ENCODE peak calls at places on chromosome 16, in five cellular contexts. C is PC-9; L is esophagus muscularis mucosa; P is CD4-positive, alpha-beta T cell; X is mesenchymal stem cell. Z is an unnamed sample.

GRCh38 chr16:80500116-80500859 is 40.5 kb upstream of the DYNLRB2 start:
- DNase-seq in C (no peak), X (no peak), L (no peak), P (no peak), Z (no peak)

GRCh38 chr16:29107299-29107698 is 122.4 kb downstream of the LAT start:
- DNase-seq in L (no peak), X (no peak), P (no peak), C (no peak), Z (no peak)

GRCh38 chr16:25750489-25750888 is 58.7 kb downstream of the HS3ST4 start:
- DNase-seq in L (no peak), C (no peak), P (no peak), X (no peak), Z (no peak)

GRCh38 chr16:87062569-87063442 is 254.4 kb downstream of the C16orf95 start:
- DNase-seq in L (no peak), C (no peak), P (peak; percentile 6), X (peak; percentile 64), Z (peak; percentile 5)

GRCh38 chr16:12728471-12728870 is 75.2 kb downstream of the CPPED1 start:
- DNase-seq in X (no peak), C (no peak), L (no peak), P (no peak), Z (no peak)

GRCh38 chr16:57661510-57661909 is 6.6 kb upstream of the ADGRG3 start:
- DNase-seq in C (no peak), P (no peak), X (no peak), L (no peak), Z (no peak)

GRCh38 chr16:51621610-51622009 is 470.5 kb upstream of the SALL1 start:
- DNase-seq in C (no peak), L (no peak), X (peak; percentile 27), P (no peak), Z (no peak)

GRCh38 chr16:4613636-4614570 is 785 bp downstream of the UBALD1 start:
- DNase-seq in P (no peak), X (peak; percentile 48), L (no peak), C (no peak), Z (no peak)

GRCh38 chr16:56608876-56609462 is 585 bp downstream of the MT2A start:
- DNase-seq in C (no peak), L (no peak), X (peak; percentile 38), P (no peak), Z (no peak)

GRCh38 chr16:86363057-86363490 is 147.3 kb upstream of the FOXF1 start:
- DNase-seq in L (no peak), P (no peak), X (peak; percentile 98), C (no peak), Z (no peak)

GRCh38 chr16:22232277-22233049 is 26.4 kb downstream of the EEF2K start:
- DNase-seq in C (peak; percentile 94), P (no peak), X (peak; percentile 26), L (no peak), Z (peak; percentile 74)

GRCh38 chr16:80433617-80434016 is 107.2 kb upstream of the DYNLRB2 start:
- DNase-seq in C (peak; percentile 37), P (no peak), X (no peak), L (no peak), Z (peak; percentile 81)

GRCh38 chr16:88274847-88275246 is 107.9 kb upstream of the ZNF469 start:
- DNase-seq in P (no peak), X (no peak), C (no peak), L (no peak), Z (no peak)
- H3K27ac ChIP-seq in P (no peak overlapping the region), X (no peak overlapping the region), C (no peak overlapping the region), L (no peak overlapping the region), Z (no peak overlapping the region)

DNA sequence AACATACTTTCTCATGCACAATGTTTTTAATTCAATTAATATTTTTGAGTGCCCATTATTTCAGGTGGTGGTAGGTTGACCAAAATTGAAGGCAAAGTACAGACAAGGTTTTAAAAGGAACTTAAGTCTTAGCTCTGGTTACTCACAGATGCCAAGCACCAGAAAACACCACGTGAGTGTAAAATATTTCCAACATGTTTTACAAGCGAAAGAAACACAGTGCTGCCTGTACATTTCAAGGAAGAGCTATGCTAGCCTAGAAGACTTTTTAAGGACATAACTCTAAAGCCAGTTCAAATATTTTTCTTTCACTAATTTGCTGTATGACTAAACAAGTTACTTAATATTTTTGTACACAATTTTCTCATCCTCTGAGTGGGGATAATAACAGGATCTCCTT is 736.4 kb upstream of the GOT2 start:
- DNase-seq in P (no peak), C (no peak), L (no peak), X (no peak), Z (no peak)
- H3K27ac ChIP-seq in P (no peak overlapping the region), C (no peak overlapping the region), L (no peak overlapping the region), X (no peak overlapping the region), Z (no peak overlapping the region)

GRCh38 chr16:24550295-24550694 is 10.9 kb downstream of the RBBP6 start:
- DNase-seq in L (no peak), P (no peak), C (no peak), X (no peak), Z (no peak)

GRCh38 chr16:24553983-24554382 is 14.6 kb downstream of the RBBP6 start:
- DNase-seq in L (no peak), X (peak; percentile 37), C (no peak), P (no peak), Z (no peak)

GRCh38 chr16:24555346-24555872 is 16.0 kb downstream of the RBBP6 start:
- DNase-seq in C (no peak), L (no peak), P (no peak), X (no peak), Z (no peak)

GRCh38 chr16:24552705-24553104 is 13.3 kb downstream of the RBBP6 start:
- DNase-seq in L (no peak), X (no peak), P (no peak), C (no peak), Z (no peak)
- H3K27ac ChIP-seq in L (no peak overlapping the region), X (no peak overlapping the region), P (no peak overlapping the region), C (no peak overlapping the region), Z (no peak overlapping the region)

GRCh38 chr16:89123001-89123830 is 29.6 kb downstream of the ACSF3 start:
- DNase-seq in L (no peak), C (no peak), X (no peak), P (no peak), Z (peak; percentile 27)
- H3K27ac ChIP-seq in L (no peak overlapping the region), C (no peak overlapping the region), X (no peak overlapping the region), P (peak overlapping the region; percentile 44), Z (no peak overlapping the region)

GRCh38 chr16:74302341-74302740 is 5.7 kb downstream of the PSMD7 start:
- DNase-seq in L (no peak), C (no peak), P (no peak), X (no peak), Z (no peak)

GRCh38 chr16:74296120-74296464 is 522 bp upstream of the PSMD7 start:
- DNase-seq in X (no peak), C (no peak), P (peak; percentile 1), L (no peak), Z (no peak)

GRCh38 chr16:74297296-74297665 is 667 bp downstream of the PSMD7 start:
- DNase-seq in C (no peak), X (peak; percentile 55), P (peak; percentile 1), L (no peak), Z (no peak)

GRCh38 chr16:74296465-74297295 is at the start of gene PSMD7:
- DNase-seq in X (peak; percentile 94), P (peak; percentile 81), L (peak; percentile 97), C (peak; percentile 82), Z (peak; percentile 75)

DNA sequence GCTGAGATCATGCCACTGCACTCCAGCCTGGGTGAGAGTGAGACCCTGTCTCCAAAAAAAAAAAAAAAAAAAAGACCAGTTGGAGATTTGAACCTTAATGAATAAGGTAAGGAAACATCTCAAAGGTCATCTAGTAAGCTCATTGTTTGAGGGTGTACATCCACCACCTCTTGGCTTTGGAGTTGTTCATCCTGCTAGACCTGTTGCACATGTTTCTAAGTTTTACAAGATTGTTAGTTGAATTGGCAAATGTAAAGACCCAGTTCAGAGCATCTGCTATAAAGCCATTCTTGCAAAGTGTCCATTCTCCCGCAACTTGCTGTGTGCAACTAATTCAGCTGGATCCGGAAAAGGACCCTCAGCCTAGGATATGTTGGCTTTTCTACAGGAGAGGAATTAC is 1.5 kb downstream of the PSMD7 start:
- DNase-seq in C (peak; percentile 85), P (no peak), L (no peak), X (no peak), Z (no peak)
- H3K27ac ChIP-seq in C (peak overlapping the region; percentile 87), P (peak overlapping the region; percentile 25), L (no peak overlapping the region), X (no peak overlapping the region), Z (no peak overlapping the region)

GRCh38 chr16:89582614-89583196 is 7.1 kb downstream of the CPNE7 start:
- DNase-seq in L (no peak), C (no peak), X (no peak), P (no peak), Z (no peak)
- H3K27ac ChIP-seq in L (no peak overlapping the region), C (peak overlapping the region; percentile 61), X (peak overlapping the region; percentile 65), P (no peak overlapping the region), Z (no peak overlapping the region)

GRCh38 chr16:31501226-31501965 is 6.8 kb downstream of the RUSF1 start:
- DNase-seq in P (no peak), C (no peak), L (no peak), X (no peak), Z (no peak)

GRCh38 chr16:31504159-31504558 is 4.0 kb downstream of the RUSF1 start:
- DNase-seq in C (no peak), L (no peak), P (no peak), X (no peak), Z (no peak)

GRCh38 chr16:31505483-31505882 is 2.7 kb downstream of the RUSF1 start:
- DNase-seq in X (no peak), L (no peak), P (no peak), C (no peak), Z (no peak)

GRCh38 chr16:31501966-31502348 is 6.2 kb downstream of the RUSF1 start:
- DNase-seq in C (no peak), L (no peak), X (no peak), P (no peak), Z (no peak)

DNA sequence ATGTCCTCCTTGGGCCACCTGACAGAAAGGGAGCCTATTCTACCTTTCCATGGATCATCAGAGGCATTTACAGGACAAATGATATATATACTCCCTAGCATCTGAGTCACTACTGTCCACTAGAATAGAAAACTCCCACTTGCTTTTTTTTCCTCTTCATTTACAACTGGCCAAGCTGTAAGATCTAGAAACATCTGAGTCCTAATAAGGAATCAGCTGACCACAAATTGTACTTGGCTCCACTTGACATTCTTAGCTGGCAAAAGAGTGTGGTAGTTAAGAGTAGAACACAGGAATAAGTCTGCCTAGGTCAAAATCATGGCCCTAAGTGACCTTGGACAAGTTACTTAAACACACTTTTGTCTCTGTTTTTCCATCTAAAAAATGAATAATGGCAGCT is 5.2 kb downstream of the RUSF1 start:
- DNase-seq in C (no peak), P (no peak), X (peak; percentile 56), L (no peak), Z (no peak)
- H3K27ac ChIP-seq in C (no peak overlapping the region), P (no peak overlapping the region), X (no peak overlapping the region), L (no peak overlapping the region), Z (no peak overlapping the region)

GRCh38 chr16:67562918-67563707 is 787 bp downstream of the CTCF start:
- DNase-seq in L (no peak), C (no peak), X (peak; percentile 73), P (peak; percentile 52), Z (peak; percentile 41)

GRCh38 chr16:67562526-67562917 is at the start of gene CTCF:
- DNase-seq in L (no peak), X (peak; percentile 87), C (no peak), P (peak; percentile 81), Z (no peak)

GRCh38 chr16:67561824-67562525 is 351 bp upstream of the CTCF start:
- DNase-seq in L (peak; percentile 98), X (peak; percentile 97), P (peak; percentile 95), C (peak; percentile 87), Z (peak; percentile 89)

GRCh38 chr16:67563708-67564468 is 1.6 kb downstream of the CTCF start:
- DNase-seq in P (no peak), C (peak; percentile 67), L (no peak), X (peak; percentile 89), Z (no peak)

GRCh38 chr16:67565470-67566100 is 3.3 kb downstream of the CTCF start:
- DNase-seq in L (no peak), X (no peak), C (no peak), P (no peak), Z (no peak)
- H3K27ac ChIP-seq in L (no peak overlapping the region), X (no peak overlapping the region), C (no peak overlapping the region), P (no peak overlapping the region), Z (no peak overlapping the region)

Z was measured in foreskin keratinocyte.